ENCODE peak calls at places on chromosomes 4 and X, in four cellular contexts. One of them, this sample, is unnamed.
A peak's percentile ranks its signal among the peaks of the same experiment; 100 is the strongest.

GRCh38 chr4:33722800-33723511 is 2521.4 kb downstream of the ARAP2 start:
- DNase-seq in heart left ventricle: no peak
- DNase-seq in neural progenitor cell: no peak
- DNase-seq in tibial artery: no peak
- DNase-seq in this sample: no peak

GRCh38 chrX:48896611-48897011 is 957 bp downstream of the TIMM17B start:
- DNase-seq in heart left ventricle: no peak
- DNase-seq in neural progenitor cell: peak; percentile 13
- DNase-seq in tibial artery: no peak
- DNase-seq in this sample: no peak

GRCh38 chr4:145340071-145340695 is 141.5 kb upstream of the SMAD1 start:
- DNase-seq in heart left ventricle: no peak
- DNase-seq in neural progenitor cell: no peak
- DNase-seq in tibial artery: no peak
- DNase-seq in this sample: no peak

GRCh38 chr4:22019676-22020075 is 71.1 kb upstream of the KCNIP4 start:
- DNase-seq in heart left ventricle: no peak
- DNase-seq in neural progenitor cell: no peak
- DNase-seq in tibial artery: no peak
- DNase-seq in this sample: no peak

GRCh38 chr4:87819281-87819919 is 13.4 kb upstream of the MEPE start:
- DNase-seq in heart left ventricle: no peak
- DNase-seq in neural progenitor cell: peak; percentile 18
- DNase-seq in tibial artery: no peak
- DNase-seq in this sample: peak; percentile 21

GRCh38 chr4:185247151-185247550 is 37.8 kb downstream of the SNX25 start:
- DNase-seq in heart left ventricle: no peak
- DNase-seq in neural progenitor cell: no peak
- DNase-seq in tibial artery: no peak
- DNase-seq in this sample: no peak

GRCh38 chrX:26254436-26254835 is 38.5 kb downstream of the MAGEB5 start:
- DNase-seq in heart left ventricle: no peak
- DNase-seq in neural progenitor cell: no peak
- DNase-seq in tibial artery: no peak
- DNase-seq in this sample: no peak

GRCh38 chr4:155271557-155271956 is 63.1 kb downstream of the NPY2R start:
- DNase-seq in heart left ventricle: no peak
- DNase-seq in neural progenitor cell: peak; percentile 48
- DNase-seq in tibial artery: no peak
- DNase-seq in this sample: no peak

GRCh38 chr4:183396187-183396738 is 48.2 kb upstream of the CDKN2AIP start:
- DNase-seq in heart left ventricle: no peak
- DNase-seq in neural progenitor cell: no peak
- DNase-seq in tibial artery: no peak
- DNase-seq in this sample: no peak

GRCh38 chr4:116016201-116016600 is 902.8 kb upstream of the NDST4 start:
- DNase-seq in heart left ventricle: peak; percentile 45
- DNase-seq in neural progenitor cell: no peak
- DNase-seq in tibial artery: no peak
- DNase-seq in this sample: no peak

GRCh38 chr4:144360394-144360793 is 219.9 kb upstream of the GYPA start:
- DNase-seq in heart left ventricle: no peak
- DNase-seq in neural progenitor cell: no peak
- DNase-seq in tibial artery: no peak
- DNase-seq in this sample: no peak

GRCh38 chr4:173415885-173416658 is 17.2 kb upstream of the SCRG1 start:
- DNase-seq in heart left ventricle: peak; percentile 50
- DNase-seq in neural progenitor cell: no peak
- DNase-seq in tibial artery: peak; percentile 62
- DNase-seq in this sample: no peak

GRCh38 chrX:131621650-131622049 is 77.8 kb downstream of the OR13H1 start:
- DNase-seq in heart left ventricle: no peak
- DNase-seq in neural progenitor cell: no peak
- DNase-seq in tibial artery: no peak
- DNase-seq in this sample: no peak

GRCh38 chr4:112031712-112032328 is 113.4 kb upstream of the FAM241A start:
- DNase-seq in heart left ventricle: no peak
- DNase-seq in neural progenitor cell: peak; percentile 76
- DNase-seq in tibial artery: no peak
- DNase-seq in this sample: peak; percentile 46

GRCh38 chr4:27397886-27398285 is 537.2 kb downstream of the STIM2 start:
- DNase-seq in heart left ventricle: no peak
- DNase-seq in neural progenitor cell: no peak
- DNase-seq in tibial artery: no peak
- DNase-seq in this sample: no peak

GRCh38 chrX:106612403-106612789 is 618 bp downstream of the RADX start:
- DNase-seq in heart left ventricle: no peak
- DNase-seq in neural progenitor cell: peak; percentile 5
- DNase-seq in tibial artery: no peak
- DNase-seq in this sample: no peak
- TF ChIP-seq CTCF in heart left ventricle: no peak
- TF ChIP-seq CTCF in neural progenitor cell: no peak
- TF ChIP-seq CTCF in tibial artery: no peak
- TF ChIP-seq CTCF in this sample: no peak

GRCh38 chrX:126167560-126167959 is 1.5 kb upstream of the DCAF12L2 start:
- DNase-seq in heart left ventricle: no peak
- DNase-seq in neural progenitor cell: no peak
- DNase-seq in tibial artery: no peak
- DNase-seq in this sample: no peak

GRCh38 chrX:126170715-126171114 is 4.6 kb upstream of the DCAF12L2 start:
- DNase-seq in heart left ventricle: no peak
- DNase-seq in neural progenitor cell: no peak
- DNase-seq in tibial artery: no peak
- DNase-seq in this sample: no peak

GRCh38 chrX:126164689-126165400 is 1.2 kb downstream of the DCAF12L2 start:
- DNase-seq in heart left ventricle: no peak
- DNase-seq in neural progenitor cell: no peak
- DNase-seq in tibial artery: no peak
- DNase-seq in this sample: no peak

GRCh38 chrX:126165401-126165720 is 728 bp downstream of the DCAF12L2 start:
- DNase-seq in heart left ventricle: peak; percentile 21
- DNase-seq in neural progenitor cell: no peak
- DNase-seq in tibial artery: no peak
- DNase-seq in this sample: no peak

DNA sequence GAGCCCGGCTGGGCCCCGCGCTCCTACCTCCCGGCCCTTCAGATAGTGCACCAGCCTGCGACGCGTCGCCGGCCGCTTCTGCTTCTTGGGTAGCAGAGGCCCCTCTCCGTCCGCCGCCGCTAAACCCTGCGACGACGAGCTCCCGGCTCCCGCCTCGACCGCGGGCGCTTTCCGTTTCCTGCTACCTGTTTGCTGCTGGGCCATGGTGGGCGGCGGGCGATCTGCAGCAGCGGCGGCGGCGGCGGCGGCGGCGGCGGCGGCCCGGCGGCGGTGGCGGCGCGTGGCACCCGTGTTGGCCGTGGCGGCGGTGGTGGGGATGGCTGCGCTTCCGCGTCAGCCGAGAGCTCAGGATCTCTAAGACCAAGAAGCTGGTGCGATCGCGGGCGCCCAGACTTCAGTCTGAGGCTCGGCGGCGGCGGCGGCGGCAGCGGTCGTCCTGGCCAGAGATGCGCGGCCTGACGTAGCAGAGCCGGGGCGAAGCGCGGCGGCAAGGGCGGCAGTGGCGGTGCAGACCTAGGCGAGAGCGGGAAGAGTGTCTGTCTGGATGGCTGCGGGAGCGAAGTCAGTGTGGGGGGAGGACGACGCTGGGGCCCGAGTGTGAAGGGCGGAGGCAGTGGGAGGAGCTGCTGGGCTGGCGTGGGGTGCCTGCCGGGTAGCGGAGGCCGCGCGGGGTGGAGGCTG is at the start of gene DCAF12L2:
- DNase-seq in heart left ventricle: no peak
- DNase-seq in neural progenitor cell: peak; percentile 56
- DNase-seq in tibial artery: no peak
- DNase-seq in this sample: no peak
- H3K4me3 ChIP-seq in heart left ventricle: peak within 1 kb of the TSS; percentile 38
- H3K4me3 ChIP-seq in neural progenitor cell: peak within 1 kb of the TSS; percentile 42
- H3K4me3 ChIP-seq in tibial artery: peak within 1 kb of the TSS; percentile 55
- H3K4me3 ChIP-seq in this sample: no peak within 1 kb of the TSS

DNA sequence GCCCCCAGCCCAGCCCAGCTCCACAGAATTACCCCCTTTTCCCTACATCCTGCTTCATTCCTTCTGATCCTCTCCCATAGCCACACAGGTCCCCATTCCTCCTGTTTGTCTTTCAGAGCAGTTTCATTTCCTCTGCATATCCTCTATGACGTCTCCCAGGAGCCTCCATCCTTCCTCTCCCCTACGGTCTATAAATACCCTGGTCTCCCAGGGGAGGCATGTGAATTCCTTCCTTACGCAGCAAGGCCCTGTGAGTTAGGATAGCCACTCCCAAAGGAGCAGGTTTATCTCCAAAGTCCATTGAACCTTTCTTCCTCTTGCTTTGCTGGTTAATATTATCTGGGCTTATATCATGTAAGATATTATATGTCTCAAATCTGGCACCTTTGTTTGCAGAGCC is 8.4 kb upstream of the APLN start:
- DNase-seq in heart left ventricle: no peak
- DNase-seq in neural progenitor cell: no peak
- DNase-seq in tibial artery: no peak
- DNase-seq in this sample: no peak
- H3K9me3 ChIP-seq in heart left ventricle: no peaks in the 10 kb centered on the region
- H3K9me3 ChIP-seq in neural progenitor cell: peaks cover 11% of the 10 kb centered on the region
- H3K9me3 ChIP-seq in tibial artery: no peaks in the 10 kb centered on the region
- H3K9me3 ChIP-seq in this sample: no peaks in the 10 kb centered on the region

DNA sequence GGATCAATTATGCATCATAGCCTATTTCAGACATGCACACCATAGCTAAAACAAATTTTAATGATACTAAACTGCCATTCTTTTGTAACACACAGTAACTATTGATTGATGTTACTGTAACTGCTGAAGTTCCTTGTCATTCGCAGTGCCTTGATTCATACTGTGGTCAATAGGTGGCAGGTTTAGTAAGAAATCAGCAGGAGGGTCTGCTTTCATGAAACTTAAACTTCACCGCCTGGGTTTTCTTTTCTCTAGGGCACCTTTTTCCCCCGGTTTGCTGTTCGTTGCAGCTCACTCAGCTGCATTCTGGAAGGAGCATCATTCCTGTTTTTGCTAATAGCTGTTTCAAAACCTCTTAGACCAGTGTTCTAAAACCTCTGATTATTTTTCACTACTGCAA is 88.1 kb downstream of the RPA4 start:
- DNase-seq in heart left ventricle: no peak
- DNase-seq in neural progenitor cell: no peak
- DNase-seq in tibial artery: no peak
- DNase-seq in this sample: no peak
- TF ChIP-seq CTCF in heart left ventricle: no peak
- TF ChIP-seq CTCF in neural progenitor cell: no peak
- TF ChIP-seq CTCF in tibial artery: no peak
- TF ChIP-seq CTCF in this sample: no peak

GRCh38 chr4:8739357-8739756 is 132.3 kb downstream of the HMX1 start:
- DNase-seq in heart left ventricle: no peak
- DNase-seq in neural progenitor cell: no peak
- DNase-seq in tibial artery: no peak
- DNase-seq in this sample: no peak

GRCh38 chr4:8738471-8738931 is 133.1 kb downstream of the HMX1 start:
- DNase-seq in heart left ventricle: no peak
- DNase-seq in neural progenitor cell: no peak
- DNase-seq in tibial artery: no peak
- DNase-seq in this sample: no peak

GRCh38 chr4:8740666-8741395 is 130.8 kb downstream of the HMX1 start:
- DNase-seq in heart left ventricle: no peak
- DNase-seq in neural progenitor cell: no peak
- DNase-seq in tibial artery: no peak
- DNase-seq in this sample: no peak

GRCh38 chr4:8741513-8742226 is 130.0 kb downstream of the HMX1 start:
- DNase-seq in heart left ventricle: no peak
- DNase-seq in neural progenitor cell: no peak
- DNase-seq in tibial artery: no peak
- DNase-seq in this sample: no peak

DNA sequence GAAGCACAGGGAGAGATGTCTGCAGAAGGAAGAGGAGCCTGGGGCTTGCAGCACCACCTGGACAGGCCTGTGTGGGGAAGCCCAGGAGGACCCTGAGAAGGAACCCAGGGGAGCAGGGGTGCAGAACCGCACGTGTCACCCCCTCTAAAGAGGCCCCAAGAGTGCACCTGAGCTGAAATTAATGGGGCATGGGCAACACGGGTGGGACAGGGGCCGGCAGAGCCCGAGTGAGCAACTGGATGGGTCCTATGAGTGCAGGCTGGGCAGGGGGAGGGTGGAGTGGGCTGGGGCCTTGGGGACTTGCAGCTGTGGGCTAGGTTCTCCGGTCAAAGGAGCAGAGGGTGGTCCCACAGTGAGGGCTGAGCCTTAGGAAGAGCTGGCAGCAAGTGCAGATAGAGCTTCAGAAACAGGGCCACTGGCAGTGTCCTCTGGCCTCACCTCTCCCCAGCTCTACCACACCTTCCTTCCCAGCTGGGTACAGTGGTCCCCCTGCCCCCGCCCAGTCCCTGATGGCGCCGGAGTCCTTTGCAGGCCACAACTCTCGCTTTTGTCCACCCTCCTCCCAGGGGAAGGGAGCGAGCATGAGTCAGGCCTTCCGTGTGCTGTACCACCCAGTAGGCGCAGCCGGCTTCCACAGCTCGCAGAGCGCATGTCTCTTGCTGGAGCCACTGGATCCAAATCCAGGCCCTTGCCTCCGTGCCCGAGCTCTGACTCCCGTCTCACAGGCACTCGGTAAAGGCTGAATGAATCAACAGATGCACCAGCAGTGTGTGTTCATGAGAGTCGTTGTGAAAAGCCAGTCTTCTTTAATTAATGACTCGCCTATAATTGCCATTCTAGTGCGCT is 131.6 kb downstream of the HMX1 start:
- DNase-seq in heart left ventricle: no peak
- DNase-seq in neural progenitor cell: no peak
- DNase-seq in tibial artery: no peak
- DNase-seq in this sample: no peak
- H3K4me3 ChIP-seq in heart left ventricle: no peak overlapping the region
- H3K4me3 ChIP-seq in neural progenitor cell: no peak overlapping the region
- H3K4me3 ChIP-seq in tibial artery: no peak overlapping the region
- H3K4me3 ChIP-seq in this sample: no peak overlapping the region

DNA sequence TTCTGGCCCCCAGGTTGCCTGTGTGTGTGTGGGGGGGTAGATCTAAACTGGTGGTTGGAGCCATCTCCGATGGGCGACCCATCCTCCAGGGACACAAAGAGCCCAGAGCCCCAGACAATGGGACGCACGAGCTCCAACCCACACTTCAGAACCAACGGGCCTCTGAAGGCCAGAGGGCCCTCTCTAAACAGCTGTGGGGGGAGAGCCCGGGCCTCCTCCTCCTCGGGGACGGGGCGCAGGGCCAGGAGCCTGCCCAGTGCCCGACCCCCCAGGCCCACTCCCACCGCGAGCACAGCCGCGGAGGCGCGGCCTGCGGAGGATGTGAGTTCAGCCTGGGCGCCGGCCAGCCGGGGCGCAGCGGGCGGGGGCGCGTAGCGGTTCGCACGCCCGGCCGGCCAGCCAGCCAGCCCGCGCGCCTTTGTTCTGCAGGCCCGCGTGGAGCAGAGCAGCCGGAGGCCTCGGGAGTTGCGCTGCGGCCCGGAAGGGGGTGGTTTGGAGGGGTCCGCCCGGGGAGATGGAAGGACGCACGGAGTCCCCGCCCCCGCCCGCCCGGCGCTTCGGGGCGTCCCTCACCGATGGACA is 4.0 kb downstream of the FLNA start:
- DNase-seq in heart left ventricle: peak; percentile 63
- DNase-seq in neural progenitor cell: peak; percentile 50
- DNase-seq in tibial artery: no peak
- DNase-seq in this sample: no peak
- H3K9me3 ChIP-seq in heart left ventricle: no peaks in the 10 kb centered on the region
- H3K9me3 ChIP-seq in neural progenitor cell: no peaks in the 10 kb centered on the region
- H3K9me3 ChIP-seq in tibial artery: no peaks in the 10 kb centered on the region
- H3K9me3 ChIP-seq in this sample: no peaks in the 10 kb centered on the region

This sample was measured in WERI-Rb-1.